ENCODE peak calls at places on chromosomes 4 and X, in four cellular contexts. O is Panc1, X is adipocyte, W is cardiac muscle cell. M is an unnamed sample.

GRCh38 chrX:27915617-27916016 is 65.6 kb downstream of the DCAF8L1 start:
- DNase-seq in O (no peak), W (no peak), X (no peak), M (no peak)

GRCh38 chrX:44784241-44784640 is 59.6 kb upstream of the DUSP21 start:
- DNase-seq in W (no peak), X (no peak), O (no peak), M (no peak)

GRCh38 chr4:69038582-69038981 is 57.7 kb upstream of the UGT2B7 start:
- DNase-seq in O (no peak), X (no peak), W (no peak), M (peak; percentile 42)

GRCh38 chrX:119359618-119360382 is 39.3 kb upstream of the SLC25A43 start:
- DNase-seq in X (peak; percentile 30), W (no peak), O (no peak), M (no peak)

GRCh38 chr4:112182604-112183003 is 37.4 kb downstream of the FAM241A start:
- DNase-seq in X (no peak), W (no peak), O (no peak), M (no peak)

GRCh38 chrX:63889001-63889400 is 104.0 kb upstream of the ARHGEF9 start:
- DNase-seq in O (peak; percentile 4), W (no peak), X (peak; percentile 48), M (no peak)

GRCh38 chr4:139633661-139634060 is 32.0 kb upstream of the MGST2 start:
- DNase-seq in X (peak; percentile 44), W (peak; percentile 34), O (no peak), M (no peak)

GRCh38 chrX:70033348-70033747 is 16.4 kb downstream of the AWAT2 start:
- DNase-seq in W (peak; percentile 41), X (peak; percentile 27), O (no peak), M (peak; percentile 9)

GRCh38 chr4:7850489-7850888 is 89.2 kb downstream of the AFAP1 start:
- DNase-seq in W (no peak), X (no peak), O (no peak), M (no peak)

GRCh38 chrX:10677490-10677889 is 57.1 kb upstream of the MID1 start:
- DNase-seq in X (peak; percentile 15), W (peak; percentile 42), O (no peak), M (no peak)

GRCh38 chrX:133986008-133986683 is 752 bp upstream of the GPC3 start:
- DNase-seq in W (no peak), X (no peak), O (no peak), M (no peak)
- H3K4me3 ChIP-seq in W (peak overlapping the region; percentile 45), X (peak overlapping the region; percentile 69), O (peak overlapping the region; percentile 45), M (no peak overlapping the region)

GRCh38 chr4:6706173-6706572 is 3.5 kb downstream of the MRFAP1L1 start:
- DNase-seq in W (no peak), O (no peak), X (no peak), M (no peak)

GRCh38 chr4:6714954-6715353 is 1.0 kb upstream of the BLOC1S4 start:
- DNase-seq in W (no peak), O (no peak), X (no peak), M (no peak)

GRCh38 chr4:6705638-6706037 is 4.0 kb downstream of the MRFAP1L1 start:
- DNase-seq in X (no peak), O (no peak), W (no peak), M (no peak)

GRCh38 chr4:6710282-6710681 is 617 bp upstream of the MRFAP1L1 start:
- DNase-seq in W (peak; percentile 33), X (peak; percentile 38), O (no peak), M (no peak)

DNA sequence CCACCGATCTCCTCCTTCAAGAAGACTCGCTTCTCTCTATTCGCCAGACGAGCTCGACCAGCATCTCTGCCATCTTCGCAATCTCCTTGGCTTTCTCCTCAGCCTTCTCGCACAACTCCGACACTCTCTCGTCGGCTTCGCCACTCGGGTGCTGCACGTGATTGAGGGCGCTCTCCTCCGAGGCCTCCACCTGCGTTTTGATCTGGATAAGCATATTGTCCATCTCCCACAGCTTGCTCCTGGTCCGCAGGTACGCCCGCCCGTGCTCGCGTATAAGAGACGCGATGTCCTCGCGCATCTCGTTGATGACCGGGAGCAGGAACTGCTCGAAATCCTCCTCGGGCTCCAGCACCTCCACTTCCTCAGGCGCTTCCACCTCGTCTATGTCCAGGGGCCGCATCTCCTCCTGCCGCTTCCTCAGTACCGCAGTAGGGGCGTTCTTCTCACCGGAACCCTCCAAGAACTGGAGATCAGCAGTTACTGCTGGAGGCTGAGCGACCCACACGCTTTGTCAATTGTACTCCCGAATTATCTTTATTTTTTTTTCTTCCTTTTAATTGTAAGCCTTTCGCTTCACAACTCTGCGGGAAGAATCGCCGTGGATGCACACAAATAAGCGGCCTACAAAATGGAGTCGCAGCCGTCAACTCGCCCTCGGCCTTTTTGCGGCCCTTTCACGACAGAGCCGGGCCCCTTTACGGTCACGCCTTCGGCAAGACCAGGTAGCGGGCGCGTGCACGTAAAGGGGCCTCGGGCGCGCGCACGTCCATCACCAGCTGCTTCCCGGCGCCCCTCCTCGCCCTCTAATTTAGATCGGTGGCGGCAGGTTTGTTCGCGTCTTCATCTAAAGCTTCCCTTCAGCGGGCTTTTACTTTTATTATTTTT is at the start of gene MRFAP1L1:
- DNase-seq in O (peak; percentile 79), X (peak; percentile 99), W (peak; percentile 99), M (peak; percentile 95)
- H3K36me3 ChIP-seq in O (no peaks in the 10 kb centered on the region), X (peaks cover 7% of the 10 kb centered on the region), W (no peaks in the 10 kb centered on the region), M (peaks cover 11% of the 10 kb centered on the region)

GRCh38 chr4:65422109-65422508 is 248.2 kb downstream of the EPHA5 start:
- DNase-seq in O (no peak), W (no peak), X (no peak), M (no peak)

GRCh38 chr4:65416875-65417274 is 253.4 kb downstream of the EPHA5 start:
- DNase-seq in X (peak; percentile 52), O (no peak), W (no peak), M (no peak)
- H3K4me3 ChIP-seq in X (no peak overlapping the region), O (peak overlapping the region; percentile 8), W (no peak overlapping the region), M (no peak overlapping the region)

DNA sequence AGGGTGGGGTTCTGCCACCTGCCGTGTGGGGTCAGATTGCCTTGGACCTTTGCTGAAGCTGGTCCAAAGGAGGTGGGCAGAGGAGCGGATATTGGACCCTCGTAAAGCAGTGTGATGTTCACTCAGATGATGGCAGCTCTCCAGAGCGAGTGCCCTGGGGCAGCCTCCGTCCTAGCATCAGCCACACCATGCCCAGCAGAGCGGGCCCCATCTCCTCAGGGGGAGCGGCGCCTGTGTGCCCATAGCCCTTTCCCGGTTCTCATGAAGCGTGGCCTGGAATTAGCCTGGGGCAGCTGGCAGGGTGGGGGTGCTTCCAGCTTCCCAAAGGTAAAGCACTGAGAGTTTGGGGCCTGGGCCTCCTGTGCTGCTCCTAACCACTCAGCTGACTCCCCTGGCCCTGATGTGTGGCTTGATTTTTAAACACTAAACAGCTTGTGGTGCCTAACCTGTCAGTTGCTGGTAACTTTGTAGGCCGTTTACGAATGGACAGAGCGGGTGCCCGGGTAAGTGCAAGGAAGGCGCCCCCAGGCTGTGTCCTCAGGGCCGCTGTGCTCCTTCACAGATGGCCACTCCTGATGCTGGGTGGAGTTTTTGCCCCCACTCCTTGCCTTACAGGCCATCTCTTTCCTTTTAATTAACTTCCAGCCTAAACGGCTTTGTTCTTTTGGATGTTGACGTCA is 36.0 kb downstream of the NOP14 start:
- DNase-seq in X (no peak), O (no peak), W (no peak), M (no peak)
- H3K36me3 ChIP-seq in X (peaks cover 76% of the 10 kb centered on the region), O (no peaks in the 10 kb centered on the region), W (peaks cover 30% of the 10 kb centered on the region), M (no peaks in the 10 kb centered on the region)

GRCh38 chr4:80237992-80238391 is 28.5 kb upstream of the FGF5 start:
- DNase-seq in X (peak; percentile 87), W (no peak), O (no peak), M (no peak)

GRCh38 chr4:80239480-80239879 is 27.0 kb upstream of the FGF5 start:
- DNase-seq in O (no peak), W (no peak), X (no peak), M (no peak)

GRCh38 chr4:80232707-80233370 is 33.6 kb upstream of the FGF5 start:
- DNase-seq in X (no peak), O (no peak), W (no peak), M (no peak)

GRCh38 chr4:80233390-80233789 is 33.1 kb upstream of the FGF5 start:
- DNase-seq in W (no peak), X (no peak), O (no peak), M (no peak)

DNA sequence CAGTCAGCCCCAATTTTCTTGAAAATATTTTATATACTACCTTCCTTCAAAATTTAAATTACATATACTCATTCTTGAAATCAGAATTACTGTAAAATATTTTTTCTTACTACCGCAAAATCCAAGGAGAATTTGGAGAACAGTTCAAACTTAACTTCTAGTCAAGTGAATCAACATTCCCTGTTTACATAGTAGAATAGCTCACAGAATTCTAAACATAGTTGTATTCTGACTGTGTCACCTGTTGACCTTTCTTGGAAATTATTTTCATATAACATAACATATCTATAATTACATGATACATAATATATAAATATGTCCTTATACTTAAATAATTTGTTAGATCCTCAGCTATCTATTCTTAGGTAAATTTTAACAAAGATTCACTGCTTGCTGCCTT is 31.0 kb upstream of the FGF5 start:
- DNase-seq in O (peak; percentile 36), W (no peak), X (peak; percentile 68), M (no peak)
- H3K4me3 ChIP-seq in O (no peak overlapping the region), W (no peak overlapping the region), X (no peak overlapping the region), M (no peak overlapping the region)

DNA sequence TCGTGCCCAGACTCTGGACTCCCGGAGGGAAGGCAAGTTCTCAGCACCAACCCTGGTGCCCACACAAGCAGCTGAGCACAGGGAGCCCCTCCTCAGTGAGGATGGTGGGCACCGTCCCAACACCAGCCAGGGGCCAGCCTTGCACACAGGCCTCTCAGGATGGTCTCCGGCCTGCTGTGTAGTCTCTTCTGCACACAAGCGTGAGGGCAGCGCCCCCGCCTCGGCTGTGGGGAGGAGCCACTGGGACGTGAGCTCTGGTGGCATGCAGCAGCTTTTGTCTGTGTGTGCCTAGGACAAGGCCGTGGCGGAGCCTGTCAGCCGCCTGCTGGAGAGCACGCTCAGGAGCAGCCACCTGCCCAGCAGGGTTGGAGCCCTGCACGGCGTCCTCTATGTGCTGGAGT is 16.1 kb upstream of the MSANTD1 start:
- DNase-seq in O (no peak), W (no peak), X (no peak), M (no peak)
- H3K36me3 ChIP-seq in O (no peaks in the 10 kb centered on the region), W (peaks cover 36% of the 10 kb centered on the region), X (peaks cover 86% of the 10 kb centered on the region), M (no peaks in the 10 kb centered on the region)

GRCh38 chr4:3286335-3287175 is 6.3 kb upstream of the RGS12 start:
- DNase-seq in O (no peak), X (no peak), W (no peak), M (no peak)

GRCh38 chr4:3287271-3287971 is 5.4 kb upstream of the RGS12 start:
- DNase-seq in W (no peak), X (no peak), O (no peak), M (no peak)

GRCh38 chr4:3290476-3290875 is 2.3 kb upstream of the RGS12 start:
- DNase-seq in X (no peak), W (no peak), O (no peak), M (no peak)

GRCh38 chr4:3287972-3288570 is 4.8 kb upstream of the RGS12 start:
- DNase-seq in W (no peak), O (no peak), X (no peak), M (no peak)

GRCh38 chr4:3288571-3289094 is 4.2 kb upstream of the RGS12 start:
- DNase-seq in X (no peak), O (no peak), W (no peak), M (no peak)
- H3K4me3 ChIP-seq in X (no peak overlapping the region), O (no peak overlapping the region), W (no peak overlapping the region), M (no peak overlapping the region)

DNA sequence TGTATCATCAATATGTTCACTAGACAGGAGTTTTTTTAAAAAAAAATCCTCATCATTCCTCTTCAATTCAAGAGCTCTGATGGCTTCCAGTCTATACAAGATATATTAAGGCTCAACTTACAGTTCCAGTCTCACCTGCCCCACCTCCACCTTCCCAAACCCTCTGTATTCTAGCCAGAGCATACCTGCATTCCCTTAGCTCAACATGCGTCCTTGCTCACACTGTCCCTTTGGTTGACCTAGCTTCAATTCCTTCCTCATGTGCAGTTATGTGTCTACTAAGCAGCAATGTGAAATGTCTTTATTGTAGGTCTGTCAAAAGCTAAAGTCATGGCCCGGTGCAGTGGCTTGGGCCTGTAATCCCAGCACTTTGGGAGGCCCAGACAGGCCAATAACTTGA is 10.8 kb downstream of the DHX15 start:
- DNase-seq in W (no peak), O (no peak), X (no peak), M (no peak)
- H3K36me3 ChIP-seq in W (peaks cover 41% of the 10 kb centered on the region), O (peaks cover 27% of the 10 kb centered on the region), X (peaks cover 66% of the 10 kb centered on the region), M (peaks cover 57% of the 10 kb centered on the region)

M was measured in PC-9.